ENCODE peak calls at places on chromosomes 11 and 22, in four cellular contexts. P, V, J and X are unnamed samples.

GRCh38 chr11:85459304-85459703 is 167.8 kb downstream of the DLG2 start:
- DNase-seq in P (no peak), V (no peak), J (no peak), X (no peak)

GRCh38 chr22:41367039-41367679 is 14.6 kb upstream of the TEF start:
- DNase-seq in P (peak; percentile 96), V (peak; percentile 96), J (peak; percentile 96), X (no peak)

GRCh38 chr22:40635940-40636379 is 559 bp downstream of the MRTFA start:
- DNase-seq in P (no peak), V (no peak), J (peak; percentile 32), X (no peak)

GRCh38 chr11:63719987-63720386 is 38.7 kb downstream of the RTN3 start:
- DNase-seq in P (no peak), V (peak; percentile 63), J (no peak), X (no peak)

GRCh38 chr11:16883179-16883578 is 131.0 kb downstream of the PLEKHA7 start:
- DNase-seq in P (peak; percentile 29), V (no peak), J (peak; percentile 18), X (no peak)

GRCh38 chr11:62013266-62014157 is 46.1 kb upstream of the FTH1 start:
- DNase-seq in P (no peak), V (no peak), J (no peak), X (no peak)

GRCh38 chr11:103842191-103842590 is 194.2 kb upstream of the DDI1 start:
- DNase-seq in P (no peak), V (no peak), J (no peak), X (no peak)

GRCh38 chr11:15830730-15831443 is 525.5 kb downstream of the SOX6 start:
- DNase-seq in P (no peak), V (no peak), J (peak; percentile 43), X (no peak)

GRCh38 chr11:34150494-34151151 is 45.2 kb downstream of the NAT10 start:
- DNase-seq in P (no peak), V (no peak), J (no peak), X (no peak)

GRCh38 chr11:43933608-43934358 is 8.7 kb upstream of the C11orf96 start:
- DNase-seq in P (no peak), V (peak; percentile 48), J (no peak), X (no peak)

GRCh38 chr11:103652013-103652412 is 384.4 kb upstream of the DDI1 start:
- DNase-seq in P (no peak), V (peak; percentile 20), J (peak; percentile 46), X (no peak)

GRCh38 chr22:50473855-50474671 is 772 bp downstream of the SBF1 start:
- DNase-seq in P (peak; percentile 53), V (peak; percentile 67), J (peak; percentile 47), X (no peak)

GRCh38 chr22:24284747-24285203 is 14.1 kb downstream of the SPECC1L start:
- DNase-seq in P (no peak), V (peak; percentile 53), J (peak; percentile 32), X (no peak)

GRCh38 chr11:693415-693831 is 1.6 kb downstream of the DEAF1 start:
- DNase-seq in P (no peak), V (no peak), J (peak; percentile 31), X (no peak)

GRCh38 chr11:46361283-46362145 is 14.3 kb downstream of the DGKZ start:
- DNase-seq in P (peak; percentile 50), V (peak; percentile 72), J (peak; percentile 62), X (peak; percentile 44)
- TF ChIP-seq FOS in P (no peak), V (no peak), J (no peak), X (no peak)

GRCh38 chr22:17954200-17954859 is 70.0 kb downstream of the MICAL3 start:
- DNase-seq in P (no peak), V (no peak), J (no peak), X (no peak)

GRCh38 chr22:17953147-17953546 is 71.2 kb downstream of the MICAL3 start:
- DNase-seq in P (no peak), V (no peak), J (no peak), X (no peak)

GRCh38 chr22:17949926-17950473 is 74.4 kb downstream of the MICAL3 start:
- DNase-seq in P (no peak), V (no peak), J (no peak), X (no peak)

GRCh38 chr22:17951315-17951714 is 73.0 kb downstream of the MICAL3 start:
- DNase-seq in P (no peak), V (no peak), J (peak; percentile 54), X (no peak)

GRCh38 chr22:17952273-17952801 is 72.0 kb downstream of the MICAL3 start:
- DNase-seq in P (no peak), V (no peak), J (no peak), X (no peak)
- TF ChIP-seq FOS in P (no peak), V (no peak), J (no peak), X (no peak)

GRCh38 chr11:19953909-19954308 is 206.4 kb downstream of the DBX1 start:
- DNase-seq in P (peak; percentile 26), V (peak; percentile 91), J (peak; percentile 78), X (no peak)

GRCh38 chr11:19953342-19953741 is 206.9 kb downstream of the DBX1 start:
- DNase-seq in P (no peak), V (peak; percentile 81), J (peak; percentile 56), X (no peak)

GRCh38 chr11:19952101-19952605 is 208.1 kb downstream of the DBX1 start:
- DNase-seq in P (no peak), V (no peak), J (peak; percentile 90), X (no peak)

GRCh38 chr11:19954899-19955298 is 205.4 kb downstream of the DBX1 start:
- DNase-seq in P (no peak), V (no peak), J (no peak), X (no peak)

GRCh38 chr11:19951558-19952083 is 208.7 kb downstream of the DBX1 start:
- DNase-seq in P (peak; percentile 60), V (peak; percentile 70), J (peak; percentile 81), X (peak; percentile 49)
- TF ChIP-seq FOS in P (no peak), V (no peak), J (no peak), X (no peak)

GRCh38 chr11:102239906-102240305 is 77.4 kb upstream of the BIRC3 start:
- DNase-seq in P (no peak), V (no peak), J (no peak), X (no peak)

GRCh38 chr11:102238287-102238894 is 78.9 kb upstream of the BIRC3 start:
- DNase-seq in P (no peak), V (no peak), J (no peak), X (no peak)

GRCh38 chr11:102243399-102243884 is 73.8 kb upstream of the BIRC3 start:
- DNase-seq in P (no peak), V (no peak), J (no peak), X (no peak)

GRCh38 chr11:102240502-102240901 is 76.8 kb upstream of the BIRC3 start:
- DNase-seq in P (no peak), V (peak; percentile 63), J (no peak), X (no peak)

DNA sequence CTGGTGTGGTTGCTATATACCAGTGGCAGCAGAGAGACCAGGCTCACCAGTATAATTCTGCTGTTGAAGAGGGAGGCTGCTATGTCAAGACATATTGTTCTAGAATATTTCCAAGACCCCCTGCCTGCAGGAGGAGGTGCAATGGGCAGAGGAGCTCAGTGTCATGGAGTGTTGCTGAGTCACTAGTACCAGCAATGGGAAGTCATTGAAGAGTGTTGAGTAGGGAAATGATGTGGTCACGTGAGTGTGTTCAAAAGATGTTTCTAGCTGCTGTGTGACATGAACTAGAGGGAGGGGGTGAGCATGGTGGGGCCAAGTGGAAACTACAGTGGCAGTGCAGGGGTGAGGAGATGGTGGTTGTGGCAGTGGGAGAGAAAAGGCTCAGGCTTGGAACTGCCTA is 76.3 kb upstream of the BIRC3 start:
- DNase-seq in P (no peak), V (peak; percentile 50), J (no peak), X (no peak)
- TF ChIP-seq FOS in P (no peak), V (no peak), J (no peak), X (no peak)

GRCh38 chr11:45593992-45594391 is 71.4 kb downstream of the CHST1 start:
- DNase-seq in P (peak; percentile 56), V (no peak), J (no peak), X (no peak)
- TF ChIP-seq FOS in P (peak; percentile 82), V (no peak), J (no peak), X (no peak)

GRCh38 chr22:19879651-19879995 is 24.9 kb upstream of the GNB1L start:
- DNase-seq in P (no peak), V (no peak), J (no peak), X (no peak)
- TF ChIP-seq FOS in P (no peak), V (no peak), J (no peak), X (no peak)

DNA sequence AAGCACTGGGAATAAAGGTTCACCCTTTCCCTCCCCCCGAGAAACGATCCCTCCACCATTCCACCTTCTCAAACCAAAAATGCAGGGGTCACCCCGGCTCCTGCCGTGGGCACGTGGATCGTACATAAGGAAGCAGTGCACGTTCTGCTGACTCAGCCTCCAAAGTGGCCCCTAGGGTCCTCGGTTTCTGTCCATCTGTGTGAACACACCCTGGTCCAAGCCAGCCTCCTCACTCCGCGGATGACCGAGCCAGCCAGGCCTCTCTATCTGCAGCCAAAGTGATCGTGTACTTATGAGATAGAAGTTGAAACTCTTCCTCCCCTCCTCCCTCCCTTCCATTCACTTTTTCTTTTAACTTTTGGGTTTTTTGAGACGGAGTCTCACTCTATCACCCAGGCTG is 16.2 kb downstream of the C11orf24 start:
- DNase-seq in P (peak; percentile 16), V (no peak), J (no peak), X (no peak)
- TF ChIP-seq FOS in P (no peak), V (no peak), J (no peak), X (no peak)